ENCODE peak calls at places on chromosomes 2 and 18, in nine cellular contexts. O, V, U, E, Y, C, S, Q and Z are unnamed samples.

GRCh38 chr2:60157283-60157682 is 396.2 kb downstream of the BCL11A start:
- DNase-seq in O (no peak), V (no peak), U (no peak), E (no peak), Y (no peak), C (no peak), S (no peak), Q (no peak), Z (no peak)

GRCh38 chr18:5975111-5975622 is 79.8 kb upstream of the TMEM200C start:
- DNase-seq in O (no peak), V (no peak), U (no peak), E (no peak), Y (no peak), C (no peak), S (no peak), Q (peak; percentile 77), Z (peak; percentile 55)

GRCh38 chr2:240965296-240965904 is 33.0 kb upstream of the SNED1 start:
- DNase-seq in O (no peak), V (no peak), U (no peak), E (no peak), Y (no peak), C (no peak), S (peak; percentile 58), Q (no peak), Z (peak; percentile 40)

GRCh38 chr2:47227532-47228166 is 72.5 kb upstream of the STPG4 start:
- DNase-seq in O (no peak), V (no peak), U (no peak), E (no peak), Y (no peak), C (no peak), S (no peak), Q (no peak), Z (no peak)

GRCh38 chr2:150486539-150487484 is 655 bp downstream of the RND3 start:
- DNase-seq in O (no peak), V (no peak), U (no peak), E (peak; percentile 51), Y (no peak), C (peak; percentile 33), S (peak; percentile 49), Q (peak; percentile 65), Z (no peak)

GRCh38 chr2:136347976-136348375 is 230.0 kb upstream of the CXCR4 start:
- DNase-seq in O (no peak), V (no peak), U (no peak), E (no peak), Y (no peak), C (no peak), S (no peak), Q (no peak), Z (no peak)

GRCh38 chr2:171034315-171034714 is 105.3 kb downstream of the GORASP2 start:
- DNase-seq in O (no peak), V (no peak), U (no peak), E (no peak), Y (peak; percentile 3), C (no peak), S (no peak), Q (peak; percentile 28), Z (no peak)

GRCh38 chr18:69401475-69402218 is 959 bp downstream of the DOK6 start:
- DNase-seq in O (no peak), V (peak; percentile 2), U (no peak), E (no peak), Y (no peak), C (peak; percentile 35), S (peak; percentile 14), Q (peak; percentile 41), Z (peak; percentile 28)

GRCh38 chr18:22846088-22846683 is 86.9 kb upstream of the RBBP8 start:
- DNase-seq in O (peak; percentile 21), V (peak; percentile 26), U (no peak), E (no peak), Y (no peak), C (no peak), S (no peak), Q (peak; percentile 43), Z (peak; percentile 50)

GRCh38 chr2:178109813-178110212 is 2.4 kb upstream of the RBM45 start:
- DNase-seq in O (peak; percentile 42), V (peak; percentile 44), U (no peak), E (no peak), Y (peak; percentile 48), C (no peak), S (no peak), Q (peak; percentile 63), Z (peak; percentile 68)

GRCh38 chr2:72127401-72128058 is 20.1 kb downstream of the CYP26B1 start:
- DNase-seq in O (no peak), V (no peak), U (no peak), E (no peak), Y (no peak), C (peak; percentile 23), S (no peak), Q (no peak), Z (no peak)

GRCh38 chr2:236919209-236919608 is 166.5 kb upstream of the COPS8 start:
- DNase-seq in O (no peak), V (no peak), U (no peak), E (no peak), Y (peak; percentile 8), C (no peak), S (no peak), Q (peak; percentile 25), Z (peak; percentile 49)

GRCh38 chr2:146844226-146844990 is 1000.4 kb upstream of the ACVR2A start:
- DNase-seq in O (no peak), V (no peak), U (no peak), E (no peak), Y (peak; percentile 65), C (no peak), S (no peak), Q (peak; percentile 80), Z (peak; percentile 31)

GRCh38 chr2:30747206-30747605 is 60.0 kb downstream of the CAPN13 start:
- DNase-seq in O (no peak), V (no peak), U (no peak), E (no peak), Y (no peak), C (no peak), S (no peak), Q (no peak), Z (no peak)
- TF ChIP-seq CTCF in O (no peak), V (no peak), U (no peak), E (no peak), Y (no peak), C (no peak), S (no peak), Q (no peak), Z (no peak)

GRCh38 chr2:28604284-28604843 is 108.5 kb downstream of the PLB1 start:
- DNase-seq in O (no peak), V (no peak), U (no peak), E (no peak), Y (no peak), C (no peak), S (no peak), Q (no peak), Z (no peak)

GRCh38 chr2:28608829-28609400 is 113.1 kb downstream of the PLB1 start:
- DNase-seq in O (no peak), V (no peak), U (no peak), E (no peak), Y (no peak), C (no peak), S (no peak), Q (no peak), Z (peak; percentile 63)

GRCh38 chr2:28603821-28604220 is 108.0 kb downstream of the PLB1 start:
- DNase-seq in O (no peak), V (no peak), U (no peak), E (no peak), Y (no peak), C (no peak), S (no peak), Q (no peak), Z (no peak)

GRCh38 chr2:28608061-28608828 is 112.4 kb downstream of the PLB1 start:
- DNase-seq in O (no peak), V (no peak), U (no peak), E (no peak), Y (no peak), C (no peak), S (no peak), Q (no peak), Z (no peak)

DNA sequence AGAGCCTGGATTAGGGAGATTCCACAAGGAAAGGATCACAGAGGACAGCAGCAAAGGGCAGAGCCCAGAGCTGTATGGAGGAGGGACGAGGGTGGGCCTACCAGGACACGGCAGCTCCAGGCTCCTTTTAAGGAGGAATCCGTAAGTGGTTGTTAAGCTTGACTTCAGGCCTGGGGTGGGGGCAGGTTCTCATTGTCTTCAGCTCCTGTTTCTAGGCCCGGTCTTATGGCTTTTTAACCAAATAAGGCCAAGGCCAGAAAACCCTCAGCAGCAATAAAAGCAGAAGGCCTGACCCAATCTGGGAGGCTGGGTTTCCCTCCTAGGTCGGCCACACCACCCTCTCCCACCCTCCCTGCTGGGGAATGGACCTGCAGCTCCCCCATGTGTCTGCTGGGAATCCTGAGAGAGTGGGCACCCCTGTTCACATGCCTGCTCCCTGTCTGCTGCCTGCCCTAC is 111.2 kb downstream of the PLB1 start:
- DNase-seq in O (no peak), V (peak; percentile 37), U (no peak), E (no peak), Y (no peak), C (peak; percentile 57), S (no peak), Q (peak; percentile 37), Z (peak; percentile 17)
- TF ChIP-seq CTCF in O (peak; percentile 34), V (peak; percentile 31), U (no peak), E (no peak), Y (no peak), C (peak; percentile 39), S (no peak), Q (peak; percentile 8), Z (no peak)

GRCh38 chr2:86054539-86055082 is 51.1 kb downstream of the POLR1A start:
- DNase-seq in O (no peak), V (no peak), U (no peak), E (peak; percentile 89), Y (no peak), C (peak; percentile 3), S (no peak), Q (no peak), Z (no peak)
- TF ChIP-seq CTCF in O (no peak), V (no peak), U (no peak), E (no peak), Y (no peak), C (no peak), S (no peak), Q (no peak), Z (no peak)

GRCh38 chr2:8159966-8160603 is 521.8 kb upstream of the ID2 start:
- DNase-seq in O (peak; percentile 19), V (no peak), U (no peak), E (no peak), Y (no peak), C (no peak), S (no peak), Q (no peak), Z (no peak)

GRCh38 chr2:8158714-8159113 is 523.1 kb upstream of the ID2 start:
- DNase-seq in O (no peak), V (no peak), U (no peak), E (no peak), Y (no peak), C (no peak), S (no peak), Q (no peak), Z (no peak)

GRCh38 chr2:8157621-8158020 is 524.2 kb upstream of the ID2 start:
- DNase-seq in O (no peak), V (no peak), U (no peak), E (no peak), Y (no peak), C (no peak), S (no peak), Q (no peak), Z (no peak)

GRCh38 chr2:8160959-8161358 is 520.9 kb upstream of the ID2 start:
- DNase-seq in O (no peak), V (no peak), U (no peak), E (no peak), Y (no peak), C (no peak), S (no peak), Q (no peak), Z (no peak)

GRCh38 chr2:8159211-8159965 is 522.5 kb upstream of the ID2 start:
- DNase-seq in O (no peak), V (no peak), U (no peak), E (no peak), Y (no peak), C (no peak), S (no peak), Q (no peak), Z (no peak)
- TF ChIP-seq CTCF in O (no peak), V (no peak), U (no peak), E (no peak), Y (no peak), C (no peak), S (no peak), Q (no peak), Z (no peak)